ENCODE peak calls at places on chromosomes 13 and 19, in six cellular contexts. C is HepG2, T is AG04450, K is heart right ventricle, W is H9, Z is stomach. V is an unnamed sample. For H3K9me3, the result is how much of the 10 kb centered on the place peaks cover.

GRCh38 chr13:79870123-79870522 is 389.2 kb downstream of the NDFIP2 start:
- DNase-seq in Z (no peak), K (no peak), C (no peak), W (no peak), T (no peak), V (no peak)

GRCh38 chr13:80157261-80157942 is 183.5 kb downstream of the SPRY2 start:
- DNase-seq in C (no peak), W (no peak), K (no peak), T (no peak), Z (no peak), V (no peak)

GRCh38 chr19:13723206-13723605 is 41.1 kb upstream of the MRI1 start:
- DNase-seq in T (no peak), C (no peak), Z (no peak), W (no peak), K (no peak), V (no peak)

GRCh38 chr13:107900775-107901174 is 314.6 kb downstream of the LIG4 start:
- DNase-seq in T (peak), Z (no peak), W (no peak), K (no peak), C (no peak), V (no peak)

GRCh38 chr13:46535822-46536221 is 17.1 kb upstream of the LRCH1 start:
- DNase-seq in W (no peak), Z (no peak), C (no peak), T (no peak), K (no peak), V (no peak)

GRCh38 chr13:69008503-69008902 is 1099.1 kb upstream of the ATXN8OS start:
- DNase-seq in T (no peak), W (no peak), Z (no peak), C (no peak), K (no peak), V (no peak)

GRCh38 chr13:39779337-39780270 is 124.1 kb downstream of the COG6 start:
- DNase-seq in C (no peak), K (no peak), T (no peak), W (no peak), Z (no peak), V (no peak)

GRCh38 chr13:98848736-98849135 is 96.3 kb upstream of the SLC15A1 start:
- DNase-seq in T (no peak), Z (no peak), K (no peak), W (no peak), C (no peak), V (no peak)

GRCh38 chr13:28325022-28325421 is 169.9 kb downstream of the FLT1 start:
- DNase-seq in K (no peak), W (no peak), C (no peak), T (no peak), Z (no peak), V (no peak)

GRCh38 chr13:30422056-30422914 is at the start of gene UBE2L5:
- DNase-seq in Z (peak), K (peak), C (peak), W (peak), T (peak), V (peak)

GRCh38 chr19:55400281-55401087 is 7.1 kb downstream of the UBE2S start:
- DNase-seq in T (no peak), Z (no peak), K (no peak), W (no peak), C (no peak), V (no peak)

GRCh38 chr19:674282-675151 is 1.7 kb upstream of the FSTL3 start:
- DNase-seq in K (peak), T (no peak), C (peak), W (no peak), Z (no peak), V (no peak)

GRCh38 chr19:271856-272255 is 19.3 kb downstream of the PLPP2 start:
- DNase-seq in W (no peak), K (no peak), T (no peak), Z (no peak), C (no peak), V (no peak)

GRCh38 chr19:10214784-10215183 is 16.3 kb downstream of the S1PR2 start:
- DNase-seq in C (no peak), Z (no peak), T (no peak), W (no peak), K (no peak), V (no peak)

GRCh38 chr13:72400859-72401258 is 326.6 kb downstream of the MZT1 start:
- DNase-seq in K (no peak), Z (no peak), T (no peak), C (no peak), W (no peak), V (no peak)

GRCh38 chr19:44232867-44233266 is 20.5 kb downstream of the ZNF227 start:
- DNase-seq in T (no peak), W (no peak), K (no peak), C (no peak), Z (no peak), V (no peak)
- H3K9me3 ChIP-seq in T (under half), W (under half), K (under half), C (under half), Z (half or more), V (under half)

GRCh38 chr19:5567971-5568407 is 236 bp upstream of the TINCR start:
- DNase-seq in W (no peak), K (no peak), T (no peak), Z (no peak), C (no peak), V (peak)
- H3K27ac ChIP-seq in W (no peak), K (no peak), T (no peak), Z (no peak), C (no peak), V (no peak)

GRCh38 chr13:112784811-112785418 is 95.1 kb downstream of the ATP11A start:
- DNase-seq in T (no peak), Z (peak), C (no peak), W (no peak), K (no peak), V (no peak)
- H3K9me3 ChIP-seq in T (under half), Z (under half), C (under half), W (under half), K (under half), V (under half)

GRCh38 chr19:3133793-3134116 is 2.1 kb upstream of the GNA15 start:
- DNase-seq in K (no peak), Z (no peak), C (no peak), W (no peak), T (no peak), V (no peak)
- H3K27ac ChIP-seq in K (no peak), Z (peak), C (no peak), W (no peak), T (no peak), V (peak)

GRCh38 chr13:112055032-112055416 is 11.9 kb upstream of the SOX1 start:
- DNase-seq in C (no peak), K (no peak), W (no peak), T (no peak), Z (no peak), V (no peak)
- H3K9me3 ChIP-seq in C (under half), K (under half), W (under half), T (under half), Z (under half), V (under half)

GRCh38 chr19:43380008-43380407 is 26.5 kb downstream of the CD177 start:
- DNase-seq in W (no peak), T (no peak), Z (no peak), C (no peak), K (no peak), V (no peak)
- H3K27ac ChIP-seq in W (no peak), T (no peak), Z (peak), C (no peak), K (no peak), V (no peak)

GRCh38 chr19:58203814-58204475 is 21.1 kb downstream of the ZNF274 start:
- DNase-seq in K (no peak), C (no peak), Z (no peak), T (no peak), W (no peak), V (no peak)
- H3K9me3 ChIP-seq in K (half or more), C (half or more), Z (half or more), T (half or more), W (half or more), V (under half)

DNA sequence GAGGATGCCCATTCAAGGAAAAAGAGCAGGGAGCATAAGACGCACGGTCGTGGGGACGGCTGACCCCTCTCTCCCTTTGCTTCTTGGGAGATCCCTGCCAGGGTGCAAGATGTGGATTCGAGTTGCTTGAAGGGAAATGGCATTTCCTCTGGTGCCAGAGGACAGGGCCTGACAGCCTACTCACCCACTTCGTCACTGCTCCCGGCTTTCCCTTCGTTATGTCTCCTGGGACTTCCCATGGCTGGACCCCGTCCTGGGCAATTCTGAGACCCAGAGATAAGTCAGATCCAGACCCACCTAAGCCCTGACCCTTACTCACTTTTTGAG is 1.2 kb downstream of the TBC1D17 start:
- DNase-seq in Z (no peak), W (no peak), C (no peak), K (peak), T (no peak), V (no peak)
- H3K27ac ChIP-seq in Z (peak), W (no peak), C (peak), K (peak), T (no peak), V (peak)